ENCODE peak calls at places on chromosomes 7 and 10, in five cellular contexts. One of them, this sample, is unnamed. For H3K36me3, the result is how much of the 10 kb centered on the place peaks cover.

GRCh38 chr10:80464557-80465466 is 10.7 kb downstream of the TSPAN14 start:
- DNase-seq in tibial artery: no peak
- DNase-seq in IMR-90: peak
- DNase-seq in GM23248: peak
- DNase-seq in cardiac muscle cell: peak
- DNase-seq in this sample: no peak

GRCh38 chr7:22320416-22320815 is 36.5 kb downstream of the RAPGEF5 start:
- DNase-seq in tibial artery: no peak
- DNase-seq in IMR-90: no peak
- DNase-seq in GM23248: peak
- DNase-seq in cardiac muscle cell: no peak
- DNase-seq in this sample: no peak

GRCh38 chr10:104337527-104337984 is 709 bp downstream of the ITPRIP start:
- DNase-seq in tibial artery: no peak
- DNase-seq in IMR-90: peak
- DNase-seq in GM23248: peak
- DNase-seq in cardiac muscle cell: no peak
- DNase-seq in this sample: no peak

GRCh38 chr7:149564340-149565095 is 66.9 kb upstream of the ZNF746 start:
- DNase-seq in tibial artery: no peak
- DNase-seq in IMR-90: no peak
- DNase-seq in GM23248: no peak
- DNase-seq in cardiac muscle cell: peak
- DNase-seq in this sample: no peak

GRCh38 chr7:152615052-152615741 is 60.7 kb downstream of the XRCC2 start:
- DNase-seq in tibial artery: no peak
- DNase-seq in IMR-90: no peak
- DNase-seq in GM23248: peak
- DNase-seq in cardiac muscle cell: peak
- DNase-seq in this sample: no peak

GRCh38 chr7:72334066-72334465 is 78.1 kb downstream of the CALN1 start:
- DNase-seq in tibial artery: no peak
- DNase-seq in IMR-90: no peak
- DNase-seq in GM23248: no peak
- DNase-seq in cardiac muscle cell: no peak
- DNase-seq in this sample: no peak

GRCh38 chr7:27442446-27442845 is 199.8 kb downstream of the EVX1 start:
- DNase-seq in tibial artery: no peak
- DNase-seq in IMR-90: peak
- DNase-seq in GM23248: peak
- DNase-seq in cardiac muscle cell: no peak
- DNase-seq in this sample: no peak

GRCh38 chr7:55020481-55020871 is 1.7 kb downstream of the EGFR start:
- DNase-seq in tibial artery: peak
- DNase-seq in IMR-90: peak
- DNase-seq in GM23248: peak
- DNase-seq in cardiac muscle cell: no peak
- DNase-seq in this sample: no peak

GRCh38 chr7:27102578-27103442 is at the start of gene HOXA2:
- DNase-seq in tibial artery: no peak
- DNase-seq in IMR-90: peak
- DNase-seq in GM23248: no peak
- DNase-seq in cardiac muscle cell: no peak
- DNase-seq in this sample: no peak

GRCh38 chr7:106618480-106618879 is 42.5 kb downstream of the CCDC71L start:
- DNase-seq in tibial artery: no peak
- DNase-seq in IMR-90: peak
- DNase-seq in GM23248: peak
- DNase-seq in cardiac muscle cell: peak
- DNase-seq in this sample: no peak

GRCh38 chr7:146129296-146129695 is 12.7 kb downstream of the CNTNAP2 start:
- DNase-seq in tibial artery: no peak
- DNase-seq in IMR-90: no peak
- DNase-seq in GM23248: no peak
- DNase-seq in cardiac muscle cell: peak
- DNase-seq in this sample: no peak

GRCh38 chr7:85454904-85455303 is 268.0 kb upstream of the SEMA3D start:
- DNase-seq in tibial artery: no peak
- DNase-seq in IMR-90: peak
- DNase-seq in GM23248: no peak
- DNase-seq in cardiac muscle cell: no peak
- DNase-seq in this sample: no peak

GRCh38 chr7:43781726-43782607 is 23.5 kb downstream of the BLVRA start:
- DNase-seq in tibial artery: peak
- DNase-seq in IMR-90: peak
- DNase-seq in GM23248: peak
- DNase-seq in cardiac muscle cell: no peak
- DNase-seq in this sample: no peak

GRCh38 chr7:17239683-17240521 is 58.5 kb upstream of the AHR start:
- DNase-seq in tibial artery: no peak
- DNase-seq in IMR-90: peak
- DNase-seq in GM23248: peak
- DNase-seq in cardiac muscle cell: peak
- DNase-seq in this sample: no peak

GRCh38 chr7:93949468-93949867 is 27.9 kb downstream of the GNG11 start:
- DNase-seq in tibial artery: no peak
- DNase-seq in IMR-90: peak
- DNase-seq in GM23248: peak
- DNase-seq in cardiac muscle cell: no peak
- DNase-seq in this sample: no peak

GRCh38 chr10:112689327-112689726 is 242.3 kb downstream of the VTI1A start:
- DNase-seq in tibial artery: peak
- DNase-seq in IMR-90: peak
- DNase-seq in GM23248: peak
- DNase-seq in cardiac muscle cell: peak
- DNase-seq in this sample: no peak

GRCh38 chr7:40219917-40220316 is 85.1 kb downstream of the SUGCT start:
- DNase-seq in tibial artery: no peak
- DNase-seq in IMR-90: peak
- DNase-seq in GM23248: peak
- DNase-seq in cardiac muscle cell: no peak
- DNase-seq in this sample: no peak

GRCh38 chr10:14391342-14391741 is 60.6 kb upstream of the FRMD4A start:
- DNase-seq in tibial artery: no peak
- DNase-seq in IMR-90: no peak
- DNase-seq in GM23248: no peak
- DNase-seq in cardiac muscle cell: no peak
- DNase-seq in this sample: no peak

GRCh38 chr10:14385591-14386201 is 55.0 kb upstream of the FRMD4A start:
- DNase-seq in tibial artery: no peak
- DNase-seq in IMR-90: peak
- DNase-seq in GM23248: peak
- DNase-seq in cardiac muscle cell: no peak
- DNase-seq in this sample: no peak

GRCh38 chr10:14386202-14386593 is 55.5 kb upstream of the FRMD4A start:
- DNase-seq in tibial artery: no peak
- DNase-seq in IMR-90: peak
- DNase-seq in GM23248: peak
- DNase-seq in cardiac muscle cell: no peak
- DNase-seq in this sample: no peak

GRCh38 chr10:14394179-14394578 is 63.5 kb upstream of the FRMD4A start:
- DNase-seq in tibial artery: no peak
- DNase-seq in IMR-90: no peak
- DNase-seq in GM23248: no peak
- DNase-seq in cardiac muscle cell: no peak
- DNase-seq in this sample: no peak

DNA sequence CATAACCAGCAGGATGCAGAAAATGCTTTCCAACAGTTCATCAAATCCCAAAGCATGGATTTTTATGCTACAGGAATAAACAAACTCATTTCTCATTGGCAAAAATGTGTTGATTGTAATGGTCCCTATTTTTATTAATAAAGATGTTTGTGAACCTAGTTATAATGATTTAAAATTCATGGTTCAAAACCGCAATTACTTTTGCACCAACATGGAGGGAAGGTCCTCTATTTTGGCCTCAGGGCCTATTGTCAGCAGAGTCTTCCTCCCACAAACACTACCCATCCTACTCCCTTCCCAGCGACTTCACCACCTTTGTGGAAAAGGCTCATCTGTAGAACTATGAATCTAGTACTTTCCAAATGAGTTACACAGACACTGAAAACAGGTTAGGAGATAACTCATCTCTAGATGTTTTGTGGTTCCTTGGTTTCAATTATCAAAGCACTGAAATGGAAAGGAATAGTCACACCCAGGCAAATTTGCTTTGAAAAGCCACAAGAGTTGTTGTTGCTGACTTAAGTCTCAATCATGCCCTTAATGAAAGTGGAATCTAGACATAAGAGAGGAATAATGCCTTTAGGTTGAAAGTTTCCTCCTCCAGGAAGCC is 59.4 kb upstream of the FRMD4A start:
- DNase-seq in tibial artery: no peak
- DNase-seq in IMR-90: no peak
- DNase-seq in GM23248: no peak
- DNase-seq in cardiac muscle cell: no peak
- DNase-seq in this sample: no peak
- H3K36me3 ChIP-seq in tibial artery: under half
- H3K36me3 ChIP-seq in IMR-90: under half
- H3K36me3 ChIP-seq in GM23248: under half
- H3K36me3 ChIP-seq in cardiac muscle cell: under half
- H3K36me3 ChIP-seq in this sample: under half

GRCh38 chr7:157928808-157929425 is 592.1 kb downstream of the DNAJB6 start:
- DNase-seq in tibial artery: no peak
- DNase-seq in IMR-90: no peak
- DNase-seq in GM23248: no peak
- DNase-seq in cardiac muscle cell: no peak
- DNase-seq in this sample: no peak
- H3K27ac ChIP-seq in tibial artery: no peak
- H3K27ac ChIP-seq in IMR-90: no peak
- H3K27ac ChIP-seq in GM23248: no peak
- H3K27ac ChIP-seq in cardiac muscle cell: no peak
- H3K27ac ChIP-seq in this sample: no peak

DNA sequence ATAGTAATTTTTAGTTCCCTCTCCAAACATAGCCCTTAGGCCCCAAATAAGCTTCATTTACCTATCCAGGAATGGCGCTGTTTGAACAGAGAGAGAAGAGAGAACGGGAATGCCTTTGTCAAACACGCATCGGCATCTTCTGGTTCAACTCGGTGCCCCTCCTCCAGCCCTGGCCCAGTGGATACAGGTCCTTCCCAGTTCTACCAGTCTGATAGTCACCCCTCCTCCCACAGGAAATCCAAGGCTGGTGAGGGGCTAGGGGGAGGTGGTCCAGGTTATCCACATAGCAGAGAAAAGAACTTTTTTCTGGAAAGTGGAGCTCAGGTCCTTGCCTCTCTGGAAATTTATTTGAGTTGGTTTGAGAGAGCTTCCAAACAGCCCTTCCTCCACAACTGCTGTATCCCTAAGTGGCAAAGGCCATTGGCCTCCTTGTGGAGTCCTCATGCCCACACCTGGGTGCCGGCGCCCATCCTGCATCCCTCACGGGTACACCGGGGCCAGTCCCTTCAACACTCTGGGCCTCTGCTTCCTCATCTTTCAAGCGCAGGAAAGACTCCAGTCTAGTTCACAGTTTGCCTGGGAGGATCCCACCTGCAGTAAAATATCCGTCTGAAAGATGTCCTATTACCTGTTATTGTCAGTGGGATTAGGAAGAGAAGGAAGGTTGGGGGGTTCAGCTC is 287.4 kb downstream of the CELF2 start:
- DNase-seq in tibial artery: no peak
- DNase-seq in IMR-90: no peak
- DNase-seq in GM23248: no peak
- DNase-seq in cardiac muscle cell: no peak
- DNase-seq in this sample: no peak
- H3K36me3 ChIP-seq in tibial artery: half or more
- H3K36me3 ChIP-seq in IMR-90: under half
- H3K36me3 ChIP-seq in GM23248: under half
- H3K36me3 ChIP-seq in cardiac muscle cell: under half
- H3K36me3 ChIP-seq in this sample: half or more

GRCh38 chr10:108582888-108583287 is 1340.4 kb downstream of the XPNPEP1 start:
- DNase-seq in tibial artery: no peak
- DNase-seq in IMR-90: no peak
- DNase-seq in GM23248: no peak
- DNase-seq in cardiac muscle cell: no peak
- DNase-seq in this sample: no peak
- H3K27ac ChIP-seq in tibial artery: no peak
- H3K27ac ChIP-seq in IMR-90: no peak
- H3K27ac ChIP-seq in GM23248: no peak
- H3K27ac ChIP-seq in cardiac muscle cell: no peak
- H3K27ac ChIP-seq in this sample: no peak

GRCh38 chr7:77550586-77550985 is 13.5 kb downstream of the PTPN12 start:
- DNase-seq in tibial artery: no peak
- DNase-seq in IMR-90: peak
- DNase-seq in GM23248: peak
- DNase-seq in cardiac muscle cell: no peak
- DNase-seq in this sample: no peak
- H3K36me3 ChIP-seq in tibial artery: under half
- H3K36me3 ChIP-seq in IMR-90: under half
- H3K36me3 ChIP-seq in GM23248: under half
- H3K36me3 ChIP-seq in cardiac muscle cell: under half
- H3K36me3 ChIP-seq in this sample: under half